ENCODE peak calls at places on chromosomes 12 and 14, in six cellular contexts. W, G, D, H, A and B are unnamed samples.

GRCh38 chr12:65690477-65690876 is 133.8 kb upstream of the HMGA2 start:
- DNase-seq in A (no peak), G (no peak), W (no peak), H (no peak), D (no peak), B (no peak)

GRCh38 chr14:63759454-63759853 is 31.6 kb upstream of the SGPP1 start:
- DNase-seq in H (no peak), G (peak; percentile 18), D (peak; percentile 13), W (no peak), A (no peak), B (no peak)

GRCh38 chr14:39085933-39086332 is 17.1 kb downstream of the SEC23A start:
- DNase-seq in W (peak; percentile 55), D (no peak), H (no peak), G (no peak), A (no peak), B (no peak)

GRCh38 chr14:53470351-53471043 is 317.4 kb upstream of the DDHD1 start:
- DNase-seq in G (peak; percentile 39), A (no peak), W (no peak), D (peak; percentile 21), H (peak; percentile 26), B (no peak)

GRCh38 chr12:123815968-123816367 is 53.9 kb downstream of the DNAH10 start:
- DNase-seq in A (no peak), H (no peak), W (no peak), D (no peak), G (no peak), B (no peak)

GRCh38 chr12:1073652-1074051 is 82.6 kb downstream of the ERC1 start:
- DNase-seq in W (no peak), H (no peak), A (no peak), G (peak; percentile 12), D (no peak), B (no peak)

GRCh38 chr12:117809509-117809908 is 159.3 kb downstream of the KSR2 start:
- DNase-seq in D (no peak), G (no peak), W (no peak), A (no peak), H (no peak), B (no peak)

GRCh38 chr14:63642229-63642611 is 549 bp upstream of the WDR89 start:
- DNase-seq in W (peak; percentile 94), H (peak; percentile 85), A (peak; percentile 89), D (peak; percentile 87), G (peak; percentile 90), B (peak; percentile 95)

GRCh38 chr14:67426161-67426560 is 14.2 kb upstream of the PLEK2 start:
- DNase-seq in G (no peak), W (no peak), A (no peak), D (no peak), H (no peak), B (no peak)

GRCh38 chr12:124493809-124494750 is 73.3 kb downstream of the NCOR2 start:
- DNase-seq in D (no peak), G (no peak), W (no peak), H (no peak), A (no peak), B (no peak)

GRCh38 chr12:131832393-131833231 is 4.4 kb downstream of the MMP17 start:
- DNase-seq in H (no peak), G (peak; percentile 78), A (no peak), D (peak; percentile 39), W (no peak), B (no peak)

GRCh38 chr12:21691515-21691914 is 33.9 kb upstream of the LDHB start:
- DNase-seq in W (no peak), A (no peak), D (no peak), G (no peak), H (no peak), B (no peak)

GRCh38 chr12:89390802-89391673 is 38.7 kb upstream of the DUSP6 start:
- DNase-seq in H (no peak), W (peak; percentile 28), D (peak; percentile 73), A (no peak), G (peak; percentile 86), B (no peak)

GRCh38 chr12:2009623-2010022 is 5.4 kb upstream of the DCP1B start:
- DNase-seq in W (no peak), G (no peak), D (no peak), A (no peak), H (no peak), B (no peak)

GRCh38 chr14:92507174-92507768 is 6.3 kb upstream of the RIN3 start:
- DNase-seq in A (no peak), G (no peak), W (no peak), D (no peak), H (no peak), B (no peak)

GRCh38 chr12:108305520-108305919 is 33.6 kb downstream of the CMKLR1 start:
- DNase-seq in G (peak; percentile 78), D (peak; percentile 93), W (peak; percentile 60), H (peak; percentile 67), A (peak; percentile 96), B (peak; percentile 98)

GRCh38 chr12:27620121-27620520 is 76.1 kb upstream of the REP15 start:
- DNase-seq in D (no peak), W (no peak), G (no peak), H (no peak), A (no peak), B (no peak)

GRCh38 chr14:21734457-21735074 is 60.9 kb upstream of the OR4E1 start:
- DNase-seq in G (no peak), H (no peak), A (no peak), W (peak; percentile 1), D (no peak), B (no peak)

GRCh38 chr14:78448483-78449094 is 278.4 kb downstream of the NRXN3 start:
- DNase-seq in G (peak; percentile 0), W (no peak), H (no peak), A (no peak), D (no peak), B (peak; percentile 16)

GRCh38 chr14:87877877-87878276 is 115.1 kb downstream of the GALC start:
- DNase-seq in G (no peak), A (no peak), D (no peak), W (no peak), H (no peak), B (no peak)

GRCh38 chr12:110279976-110280783 is 867 bp upstream of the ATP2A2 start:
- DNase-seq in G (peak; percentile 45), H (no peak), D (no peak), W (no peak), A (peak; percentile 83), B (peak; percentile 86)

GRCh38 chr12:179131-179884 is 34.6 kb downstream of the SLC6A12 start:
- DNase-seq in G (no peak), W (peak; percentile 22), D (no peak), H (no peak), A (no peak), B (no peak)

GRCh38 chr12:24931666-24932405 is 17.1 kb downstream of the BCAT1 start:
- DNase-seq in A (no peak), H (no peak), D (no peak), W (no peak), G (no peak), B (no peak)

GRCh38 chr12:67991158-67991557 is 1.9 kb downstream of the IFNG-AS1 start:
- DNase-seq in W (no peak), A (no peak), D (no peak), H (no peak), G (no peak), B (no peak)

GRCh38 chr14:98909251-98909944 is 362.6 kb downstream of the BCL11B start:
- DNase-seq in W (peak; percentile 66), D (no peak), H (no peak), G (no peak), A (no peak), B (no peak)

GRCh38 chr12:99059824-99060526 is 414.9 kb downstream of the APAF1 start:
- DNase-seq in H (peak; percentile 28), G (no peak), D (peak; percentile 32), W (no peak), A (no peak), B (peak; percentile 23)

GRCh38 chr12:93135286-93136239 is 206.5 kb upstream of the EEA1 start:
- DNase-seq in D (no peak), W (peak; percentile 35), A (no peak), G (peak; percentile 52), H (no peak), B (no peak)

GRCh38 chr14:90871605-90872233 is 55.5 kb upstream of the TTC7B start:
- DNase-seq in W (peak; percentile 26), G (peak; percentile 16), A (no peak), H (peak; percentile 21), D (peak; percentile 13), B (no peak)

GRCh38 chr12:122955151-122955550 is 11.1 kb downstream of the ABCB9 start:
- DNase-seq in D (no peak), H (no peak), W (no peak), A (no peak), G (no peak), B (no peak)

GRCh38 chr14:65277580-65278270 is 134.8 kb upstream of the FUT8 start:
- DNase-seq in G (no peak), W (no peak), A (no peak), D (no peak), H (no peak), B (no peak)

GRCh38 chr12:64525461-64526160 is 73.7 kb downstream of the TBK1 start:
- DNase-seq in G (no peak), W (no peak), H (no peak), D (no peak), A (no peak), B (no peak)
- TF ChIP-seq CTCF in G (no peak), W (no peak), H (no peak), D (no peak), A (no peak), B (no peak)

GRCh38 chr12:57602544-57602943 is 2.1 kb upstream of the DTX3 start:
- DNase-seq in W (no peak), G (no peak), D (no peak), A (no peak), H (no peak), B (no peak)
- TF ChIP-seq CTCF in W (no peak), G (no peak), D (no peak), A (no peak), H (no peak), B (no peak)

DNA sequence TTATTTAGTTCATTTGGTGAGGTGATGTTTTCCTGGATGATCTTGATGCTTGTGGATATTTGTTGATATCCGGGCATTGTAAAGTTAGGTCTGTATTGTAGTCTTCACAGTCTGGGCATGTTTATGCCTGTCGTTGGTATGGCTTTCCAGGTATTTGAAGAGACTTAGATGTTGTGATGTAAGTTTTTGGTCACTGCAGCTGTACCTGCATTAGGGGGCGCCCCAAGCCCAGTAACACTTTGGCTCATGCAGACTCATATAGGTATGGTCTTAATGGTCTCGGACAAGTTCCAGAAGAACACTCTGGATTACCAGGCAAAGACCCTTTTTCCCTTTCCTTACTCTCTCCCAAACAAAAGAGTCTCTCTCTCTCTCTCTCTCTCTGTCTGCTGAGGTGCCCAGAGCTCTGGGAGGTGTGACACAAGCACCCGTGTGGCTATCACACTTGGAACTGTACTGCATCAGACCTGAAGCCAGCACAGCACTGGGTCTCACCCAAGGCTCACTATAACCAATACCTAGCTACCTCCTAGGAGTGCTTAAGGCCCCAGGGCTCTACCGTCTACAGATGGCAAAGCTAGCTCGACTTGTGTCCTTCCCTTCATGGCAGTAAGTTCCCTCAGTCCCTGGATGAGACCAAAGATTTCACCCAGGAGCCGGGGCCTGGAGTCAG is 425.8 kb upstream of the ATXN7L3B start:
- DNase-seq in D (no peak), G (no peak), H (no peak), W (no peak), A (no peak), B (no peak)
- TF ChIP-seq CTCF in D (no peak), G (no peak), H (no peak), W (peak; percentile 21), A (no peak), B (no peak)

DNA sequence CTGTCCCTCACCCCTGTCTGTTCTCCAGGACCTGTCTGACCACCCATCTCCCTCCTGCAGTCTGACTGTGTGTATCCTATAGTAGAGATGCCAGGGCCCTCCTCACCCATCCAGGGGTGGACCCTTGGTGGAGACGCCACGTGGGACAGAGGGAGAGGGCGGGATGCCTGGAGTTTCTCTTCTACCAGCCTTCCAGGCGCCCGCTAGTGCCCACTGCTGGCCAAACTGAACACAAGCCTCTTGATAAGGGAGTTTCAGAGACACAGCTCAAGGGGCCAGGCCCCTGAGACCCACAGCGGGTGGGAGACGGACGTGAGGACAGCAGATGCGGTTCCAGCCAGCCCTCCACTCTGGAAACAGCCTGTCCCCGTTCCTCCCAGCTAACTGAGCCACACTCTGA is 147.3 kb downstream of the RBM19 start:
- DNase-seq in A (no peak), D (no peak), W (no peak), H (no peak), G (peak; percentile 4), B (no peak)
- TF ChIP-seq CTCF in A (no peak), D (peak; percentile 44), W (peak; percentile 52), H (no peak), G (peak; percentile 52), B (no peak)